ENCODE peak calls at places on chromosomes 6 and 20, in five cellular contexts. S, M, W, U and E are unnamed samples.

GRCh38 chr20:10672579-10673127 is 1.1 kb downstream of the JAG1 start:
- DNase-seq in S (no peak), M (peak), W (peak), U (no peak), E (peak)

GRCh38 chr20:14830466-14830865 is 493.1 kb upstream of the FLRT3 start:
- DNase-seq in S (no peak), M (no peak), W (no peak), U (no peak), E (no peak)

GRCh38 chr6:30990422-30991086 is 7.0 kb downstream of the MUC21 start:
- DNase-seq in S (no peak), M (no peak), W (no peak), U (no peak), E (no peak)

GRCh38 chr6:92810913-92811312 is 608.4 kb downstream of the EPHA7 start:
- DNase-seq in S (peak), M (peak), W (peak), U (no peak), E (peak)

GRCh38 chr6:113971786-113972185 is 838 bp upstream of the HDAC2 start:
- DNase-seq in S (no peak), M (no peak), W (peak), U (no peak), E (no peak)

GRCh38 chr6:75896526-75896925 is 147.5 kb downstream of the MYO6 start:
- DNase-seq in S (no peak), M (no peak), W (no peak), U (no peak), E (no peak)

GRCh38 chr20:57440678-57441509 is 49.7 kb downstream of the RBM38 start:
- DNase-seq in S (no peak), M (no peak), W (no peak), U (no peak), E (peak)

GRCh38 chr6:3190779-3191178 is 33.4 kb upstream of the TUBB2A start:
- DNase-seq in S (no peak), M (no peak), W (no peak), U (no peak), E (no peak)

GRCh38 chr6:107574856-107575255 is 84.9 kb downstream of the SOBP start:
- DNase-seq in S (no peak), M (no peak), W (no peak), U (no peak), E (no peak)

GRCh38 chr6:103672169-103672568 is 1187.5 kb downstream of the HACE1 start:
- DNase-seq in S (peak), M (no peak), W (no peak), U (no peak), E (no peak)

GRCh38 chr20:32667030-32667429 is 6.7 kb downstream of the C20orf203 start:
- DNase-seq in S (no peak), M (no peak), W (no peak), U (no peak), E (no peak)

GRCh38 chr20:63186528-63187316 is 29.2 kb downstream of the YTHDF1 start:
- DNase-seq in S (peak), M (no peak), W (no peak), U (no peak), E (no peak)

GRCh38 chr20:54176610-54177009 is 2.8 kb upstream of the CYP24A1 start:
- DNase-seq in S (no peak), M (no peak), W (no peak), U (no peak), E (no peak)

GRCh38 chr20:2767768-2768631 is 32.4 kb downstream of the CPXM1 start:
- DNase-seq in S (no peak), M (no peak), W (no peak), U (no peak), E (peak)

GRCh38 chr6:157769776-157770430 is 53.1 kb upstream of the SNX9 start:
- DNase-seq in S (no peak), M (no peak), W (no peak), U (no peak), E (no peak)

GRCh38 chr20:64065973-64066341 is 3.0 kb downstream of the TCEA2 start:
- DNase-seq in S (peak), M (no peak), W (peak), U (no peak), E (peak)

GRCh38 chr6:56664007-56664406 is 21.3 kb upstream of the DST start:
- DNase-seq in S (no peak), M (no peak), W (no peak), U (no peak), E (no peak)

GRCh38 chr20:47250360-47250759 is 106.1 kb downstream of the ZMYND8 start:
- DNase-seq in S (no peak), M (no peak), W (no peak), U (no peak), E (no peak)

GRCh38 chr6:111210074-111210729 is 122.9 kb downstream of the SLC16A10 start:
- DNase-seq in S (peak), M (peak), W (peak), U (peak), E (peak)

GRCh38 chr6:132552372-132552771 is at the start of gene TAAR8:
- DNase-seq in S (no peak), M (no peak), W (no peak), U (no peak), E (no peak)

GRCh38 chr6:112429226-112429625 is 82.1 kb downstream of the RFPL4B start:
- DNase-seq in S (no peak), M (no peak), W (no peak), U (no peak), E (peak)

GRCh38 chr20:21053002-21053762 is 53.0 kb downstream of the LINC00237 start:
- DNase-seq in S (no peak), M (peak), W (no peak), U (no peak), E (no peak)

GRCh38 chr6:31580446-31580755 is 1.8 kb downstream of the LTB start:
- DNase-seq in S (no peak), M (no peak), W (no peak), U (no peak), E (no peak)

GRCh38 chr20:45890077-45890996 is 671 bp downstream of the NEURL2 start:
- DNase-seq in S (no peak), M (peak), W (peak), U (peak), E (peak)

GRCh38 chr6:79601020-79601609 is 30.0 kb upstream of the SH3BGRL2 start:
- DNase-seq in S (no peak), M (no peak), W (no peak), U (peak), E (peak)

GRCh38 chr6:152401978-152402377 is 235.2 kb downstream of the SYNE1 start:
- DNase-seq in S (peak), M (no peak), W (no peak), U (peak), E (peak)

GRCh38 chr20:10540636-10541493 is 105.8 kb downstream of the SLX4IP start:
- DNase-seq in S (peak), M (no peak), W (no peak), U (peak), E (peak)

GRCh38 chr6:110939429-110939828 is 19.1 kb upstream of the GTF3C6 start:
- DNase-seq in S (no peak), M (no peak), W (peak), U (no peak), E (no peak)

GRCh38 chr6:138250513-138251247 is 32.4 kb upstream of the PBOV1 start:
- DNase-seq in S (no peak), M (no peak), W (no peak), U (no peak), E (peak)

DNA sequence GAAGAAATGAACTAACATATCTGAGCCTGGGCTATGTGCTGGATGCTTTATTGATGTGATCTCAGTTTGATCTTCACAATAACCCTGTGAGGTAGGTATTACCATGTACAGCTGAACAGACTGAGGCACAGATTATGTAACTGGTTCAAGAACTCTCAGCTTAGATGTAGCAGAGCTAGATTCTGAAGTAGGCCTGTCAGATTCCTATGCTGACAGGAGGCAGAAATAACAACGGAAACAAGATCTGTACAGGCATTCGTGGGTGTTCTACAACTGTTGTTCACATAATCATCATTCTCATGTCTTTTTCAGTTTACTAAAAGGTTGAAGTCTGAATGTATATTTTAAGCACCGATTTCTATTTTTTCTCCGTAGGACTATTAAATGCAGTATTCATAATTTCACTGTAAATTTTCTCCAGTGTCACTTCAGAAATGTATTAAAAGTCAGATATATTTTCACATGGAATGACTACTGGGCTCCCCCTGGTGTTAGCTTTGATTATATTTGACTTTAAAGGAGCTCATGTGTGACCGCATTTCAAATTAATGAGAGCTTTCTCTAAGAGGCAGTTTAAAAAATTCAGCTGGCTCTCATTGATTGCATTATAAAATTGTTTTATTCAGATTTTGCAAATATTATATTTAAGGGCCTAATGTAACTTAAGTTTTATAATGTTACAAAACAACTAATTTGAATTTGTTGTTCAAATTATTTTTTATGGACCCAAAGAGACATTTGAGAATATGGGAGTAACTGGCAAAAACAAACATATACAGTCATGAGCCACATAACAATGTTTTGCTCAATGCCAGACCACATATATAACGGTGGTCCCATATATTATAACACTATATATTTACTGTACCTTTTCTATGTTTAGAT is 36.4 kb upstream of the SLC17A4 start:
- DNase-seq in S (peak), M (no peak), W (peak), U (peak), E (peak)
- TF ChIP-seq RAD21 in S (peak), M (peak), W (peak), U (peak), E (no peak)

GRCh38 chr6:134373966-134374365 is 56.1 kb upstream of the SGK1 start:
- DNase-seq in S (no peak), M (no peak), W (no peak), U (no peak), E (no peak)

GRCh38 chr6:134375199-134375598 is 57.3 kb upstream of the SGK1 start:
- DNase-seq in S (no peak), M (no peak), W (no peak), U (no peak), E (no peak)

GRCh38 chr6:134372603-134373281 is 54.8 kb upstream of the SGK1 start:
- DNase-seq in S (no peak), M (no peak), W (no peak), U (peak), E (peak)

GRCh38 chr6:134373282-134373922 is 55.5 kb upstream of the SGK1 start:
- DNase-seq in S (no peak), M (no peak), W (peak), U (peak), E (peak)

DNA sequence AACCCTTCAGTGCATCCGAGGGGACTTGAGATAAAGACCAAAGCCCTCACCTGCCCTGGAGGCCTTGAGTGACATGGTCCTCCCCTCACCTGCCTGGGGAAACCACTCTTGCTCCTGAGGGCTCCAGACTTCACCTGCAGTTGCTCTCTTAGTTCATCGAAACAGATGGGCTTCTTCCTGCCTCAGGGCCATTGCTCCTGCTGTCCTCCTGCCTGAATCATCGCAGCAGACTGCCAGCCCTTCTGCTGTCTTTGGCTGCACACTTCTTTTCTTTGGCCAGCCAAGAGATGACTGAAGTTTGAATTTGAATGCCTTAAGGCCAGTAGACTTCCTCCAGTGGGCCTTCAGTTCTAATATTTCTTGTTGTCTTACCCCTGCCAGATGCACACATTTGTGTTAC is 56.6 kb upstream of the SGK1 start:
- DNase-seq in S (no peak), M (no peak), W (no peak), U (no peak), E (peak)
- TF ChIP-seq RAD21 in S (no peak), M (no peak), W (no peak), U (no peak), E (no peak)

GRCh38 chr6:167706313-167707109 is 120.2 kb upstream of the AFDN start:
- DNase-seq in S (no peak), M (no peak), W (no peak), U (no peak), E (no peak)
- TF ChIP-seq RAD21 in S (no peak), M (no peak), W (no peak), U (no peak), E (no peak)

DNA sequence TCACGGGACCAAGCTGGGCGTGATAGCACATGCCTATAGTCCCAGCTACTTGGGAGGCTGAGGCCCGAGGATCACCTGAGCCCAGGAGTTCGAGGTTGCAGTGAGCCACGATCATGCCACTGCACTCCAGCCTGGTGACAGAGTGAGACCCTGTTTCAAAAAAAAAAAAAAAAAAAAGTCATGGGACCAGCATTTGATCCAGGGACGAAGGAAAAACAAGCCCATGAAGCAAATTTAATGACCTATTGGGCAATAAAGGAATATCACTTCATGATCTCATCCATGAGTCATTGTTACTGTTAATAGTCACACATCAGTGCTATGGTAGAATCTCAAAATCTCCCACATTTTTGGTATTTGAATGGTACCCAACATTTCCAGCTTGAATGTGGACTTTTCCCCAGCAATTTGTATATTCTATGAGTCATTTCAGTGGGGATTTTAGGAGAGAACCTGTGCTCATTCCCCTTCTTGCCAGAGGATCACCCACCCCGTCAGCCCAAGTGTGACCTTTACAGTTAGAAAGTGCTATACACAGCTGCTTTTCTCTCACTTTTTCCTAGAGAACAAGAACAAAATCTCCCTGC is 8.5 kb upstream of the SOD2 start:
- DNase-seq in S (no peak), M (no peak), W (no peak), U (peak), E (peak)
- TF ChIP-seq RAD21 in S (no peak), M (no peak), W (no peak), U (no peak), E (no peak)

GRCh38 chr6:38910207-38910606 is 138.4 kb upstream of the GLP1R start:
- DNase-seq in S (no peak), M (no peak), W (no peak), U (no peak), E (no peak)

GRCh38 chr6:38915205-38915925 is 133.2 kb upstream of the GLP1R start:
- DNase-seq in S (no peak), M (no peak), W (no peak), U (no peak), E (no peak)

GRCh38 chr6:38909020-38909730 is 139.4 kb upstream of the GLP1R start:
- DNase-seq in S (no peak), M (no peak), W (no peak), U (no peak), E (no peak)

GRCh38 chr6:38907264-38907663 is 141.3 kb upstream of the GLP1R start:
- DNase-seq in S (no peak), M (no peak), W (no peak), U (no peak), E (no peak)

DNA sequence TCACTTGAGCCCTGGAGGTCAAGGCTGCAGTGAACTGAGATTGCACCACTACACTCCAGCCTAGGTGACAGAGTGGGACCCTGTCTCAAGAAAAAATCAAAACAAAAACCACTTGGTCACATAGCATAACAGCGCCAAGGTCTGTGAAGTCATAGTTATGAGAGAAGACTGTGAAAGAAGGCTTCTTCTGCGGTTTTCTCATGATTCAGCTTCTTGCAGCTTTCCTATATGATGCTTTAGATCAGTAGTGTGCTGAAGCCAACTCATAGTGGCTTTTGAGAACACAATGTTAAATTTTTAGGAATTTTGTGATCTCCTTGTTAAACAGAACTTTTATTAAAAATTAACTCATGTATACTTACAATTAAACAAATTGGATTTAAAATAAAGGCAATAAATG is 136.2 kb upstream of the GLP1R start:
- DNase-seq in S (no peak), M (no peak), W (no peak), U (no peak), E (no peak)
- TF ChIP-seq RAD21 in S (no peak), M (no peak), W (no peak), U (no peak), E (no peak)

GRCh38 chr6:4313044-4313686 is 177.8 kb upstream of the ECI2 start:
- DNase-seq in S (peak), M (no peak), W (no peak), U (peak), E (peak)
- TF ChIP-seq RAD21 in S (peak), M (peak), W (peak), U (peak), E (peak)

DNA sequence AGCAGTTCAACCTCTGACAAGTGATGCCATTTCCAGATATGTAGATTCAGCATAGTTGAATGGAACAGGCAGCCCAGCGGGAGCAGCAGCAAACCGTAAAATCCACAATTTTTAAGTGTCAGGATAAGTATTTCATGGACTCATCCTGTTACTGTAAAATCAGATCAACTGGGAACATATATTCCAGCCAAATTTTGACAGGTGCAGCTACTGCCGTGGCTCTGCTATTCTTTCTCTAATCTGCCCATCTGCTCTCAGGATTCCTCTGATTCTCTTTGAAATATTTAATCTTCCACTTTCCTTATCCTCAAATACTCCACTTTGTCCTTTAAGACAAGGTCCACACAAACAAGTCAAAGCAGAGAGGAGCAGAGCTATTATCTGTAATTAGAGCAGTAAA is 245.4 kb upstream of the ASCC3 start:
- DNase-seq in S (no peak), M (no peak), W (no peak), U (no peak), E (no peak)
- TF ChIP-seq RAD21 in S (no peak), M (no peak), W (no peak), U (no peak), E (no peak)

GRCh38 chr6:40319124-40319523 is 268.0 kb downstream of the LRFN2 start:
- DNase-seq in S (no peak), M (no peak), W (no peak), U (no peak), E (no peak)
- TF ChIP-seq RAD21 in S (no peak), M (no peak), W (no peak), U (no peak), E (no peak)